ENCODE peak calls at places on chromosomes 2 and 18, in seven cellular contexts. E is HepG2, P is GM12878, Z is HCT116, W is SK-N-SH, C is K562, S is H1. X is an unnamed sample.
A peak's percentile ranks its signal among the peaks of the same experiment; 100 is the strongest.

GRCh38 chr2:97871096-97871780 is 124.5 kb downstream of the TMEM131 start:
- DNase-seq in Z (peak; percentile 60), W (no peak), P (no peak), E (peak; percentile 25), C (no peak), S (no peak), X (no peak)

GRCh38 chr2:20052872-20053281 is 1.4 kb upstream of the LAPTM4A start:
- DNase-seq in C (peak; percentile 82), W (peak; percentile 63), P (no peak), E (no peak), Z (peak; percentile 57), S (no peak), X (no peak)

GRCh38 chr2:74006424-74006823 is 21.7 kb downstream of the TET3 start:
- DNase-seq in E (no peak), P (no peak), W (no peak), Z (no peak), C (no peak), S (no peak), X (no peak)

GRCh38 chr2:55721601-55722215 is 28.1 kb upstream of the PNPT1 start:
- DNase-seq in E (no peak), C (no peak), W (no peak), S (no peak), Z (no peak), P (no peak), X (peak; percentile 25)

GRCh38 chr2:233973786-233974185 is 56.6 kb downstream of the TRPM8 start:
- DNase-seq in E (no peak), C (no peak), S (no peak), P (no peak), Z (no peak), W (no peak), X (no peak)

GRCh38 chr2:85536479-85536878 is 2.5 kb upstream of the MAT2A start:
- DNase-seq in C (no peak), P (no peak), E (no peak), W (peak; percentile 55), S (no peak), Z (no peak), X (no peak)

GRCh38 chr2:148122788-148123187 is 101.9 kb downstream of the MBD5 start:
- DNase-seq in W (no peak), P (no peak), Z (no peak), E (no peak), S (no peak), C (no peak), X (no peak)

GRCh38 chr2:3589086-3589485 is 5.8 kb upstream of the COLEC11 start:
- DNase-seq in P (no peak), C (no peak), Z (no peak), E (no peak), S (no peak), W (no peak), X (no peak)

GRCh38 chr2:8421658-8422499 is 260.0 kb upstream of the ID2 start:
- DNase-seq in S (no peak), W (no peak), C (no peak), E (no peak), Z (no peak), P (peak; percentile 71), X (no peak)

GRCh38 chr18:3246636-3247242 is 862 bp upstream of the MYL12A start:
- DNase-seq in Z (no peak), S (no peak), W (no peak), E (no peak), C (peak; percentile 79), P (no peak), X (no peak)

GRCh38 chr2:178242552-178242883 is 48.2 kb downstream of the OSBPL6 start:
- DNase-seq in P (no peak), Z (no peak), W (no peak), E (no peak), C (no peak), S (no peak), X (no peak)

GRCh38 chr18:12271376-12272235 is 17.4 kb downstream of the CIDEA start:
- DNase-seq in E (peak; percentile 68), C (peak; percentile 87), W (peak; percentile 90), S (peak; percentile 89), Z (peak; percentile 49), P (peak; percentile 13), X (peak; percentile 74)

GRCh38 chr2:45849491-45850283 is 198.2 kb downstream of the PRKCE start:
- DNase-seq in E (no peak), S (no peak), W (no peak), Z (no peak), C (no peak), P (no peak), X (no peak)

GRCh38 chr2:6917761-6918421 is 679 bp downstream of the RNF144A start:
- DNase-seq in P (no peak), W (no peak), C (no peak), Z (no peak), S (peak; percentile 73), E (no peak), X (no peak)

GRCh38 chr2:230878599-230878965 is 13.8 kb downstream of the ITM2C start:
- DNase-seq in C (no peak), E (no peak), S (no peak), W (no peak), Z (no peak), P (no peak), X (no peak)

GRCh38 chr2:193584522-193584938 is 1389.8 kb upstream of the TMEFF2 start:
- DNase-seq in W (peak; percentile 27), P (no peak), Z (peak; percentile 15), S (peak; percentile 51), C (no peak), E (peak; percentile 71), X (peak; percentile 44)

GRCh38 chr2:54575379-54575888 is 119.3 kb downstream of the SPTBN1 start:
- DNase-seq in E (no peak), C (no peak), S (no peak), P (no peak), Z (no peak), W (no peak), X (no peak)

GRCh38 chr2:16851131-16851530 is 185.5 kb upstream of the CYRIA start:
- DNase-seq in C (no peak), P (no peak), Z (no peak), S (no peak), E (no peak), W (no peak), X (no peak)

GRCh38 chr18:13246591-13246990 is 28.0 kb downstream of the LDLRAD4 start:
- DNase-seq in Z (no peak), C (no peak), S (no peak), W (no peak), E (no peak), P (no peak), X (no peak)

GRCh38 chr2:288743-289361 is 961 bp upstream of the ALKAL2 start:
- DNase-seq in P (no peak), E (no peak), C (no peak), S (no peak), Z (no peak), W (peak; percentile 61), X (no peak)

GRCh38 chr2:215870088-215870490 is 143.3 kb downstream of the MREG start:
- DNase-seq in Z (peak; percentile 26), W (no peak), E (no peak), S (no peak), P (no peak), C (no peak), X (no peak)

GRCh38 chr18:50695431-50696176 is 124.2 kb downstream of the MRO start:
- DNase-seq in C (no peak), Z (no peak), P (no peak), S (no peak), E (no peak), W (no peak), X (no peak)
- TF ChIP-seq JUND in C (no peak), Z (no peak), P (no peak), S (no peak), E (no peak), W (no peak), X (no peak)

GRCh38 chr2:24515335-24515734 is 24.3 kb downstream of the NCOA1 start:
- DNase-seq in E (no peak), Z (no peak), C (no peak), W (no peak), S (no peak), P (no peak), X (no peak)
- TF ChIP-seq JUND in E (no peak), Z (peak; percentile 27), C (no peak), W (peak; percentile 35), S (no peak), P (no peak), X (no peak)

GRCh38 chr2:70964596-70965386 is 13.6 kb upstream of the ANKRD53 start:
- DNase-seq in C (peak; percentile 71), S (peak; percentile 92), P (no peak), W (peak; percentile 84), E (peak; percentile 22), Z (peak; percentile 36), X (no peak)
- TF ChIP-seq JUND in C (no peak), S (peak; percentile 49), P (no peak), W (no peak), E (no peak), Z (no peak), X (no peak)

DNA sequence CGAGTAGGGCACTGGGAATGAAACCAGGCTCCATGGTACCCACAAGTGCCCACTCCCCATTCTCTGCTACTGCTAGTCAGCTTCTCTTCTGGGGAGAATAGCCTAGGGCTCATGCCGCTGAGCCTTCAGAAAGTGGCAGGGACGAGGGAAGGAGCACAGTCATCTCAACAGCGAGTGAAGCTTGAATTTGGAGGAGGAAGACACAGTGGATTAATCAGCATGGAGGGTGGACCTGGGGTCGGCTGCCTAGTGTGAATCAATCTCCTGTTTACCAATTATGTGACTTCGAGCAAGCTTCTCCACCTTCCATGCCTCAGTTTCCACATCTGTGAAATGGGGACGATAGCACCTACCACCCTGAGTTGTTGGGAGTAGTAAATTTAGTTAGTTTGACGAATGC is 157.0 kb downstream of the SEPTIN10 start:
- DNase-seq in W (no peak), P (no peak), C (no peak), S (no peak), Z (no peak), E (no peak), X (no peak)
- TF ChIP-seq JUND in W (no peak), P (no peak), C (no peak), S (no peak), Z (no peak), E (no peak), X (no peak)

GRCh38 chr2:220273082-220273481 is 645.7 kb downstream of the SLC4A3 start:
- DNase-seq in E (no peak), P (no peak), Z (no peak), C (no peak), W (no peak), S (no peak), X (no peak)

GRCh38 chr2:220275454-220275853 is 648.0 kb downstream of the SLC4A3 start:
- DNase-seq in E (no peak), S (no peak), P (no peak), W (no peak), C (no peak), Z (no peak), X (no peak)

GRCh38 chr2:220269421-220269820 is 642.0 kb downstream of the SLC4A3 start:
- DNase-seq in Z (no peak), S (no peak), W (no peak), E (no peak), C (no peak), P (no peak), X (no peak)

GRCh38 chr2:220272656-220273055 is 645.2 kb downstream of the SLC4A3 start:
- DNase-seq in E (no peak), S (no peak), C (no peak), Z (no peak), W (no peak), P (no peak), X (no peak)

GRCh38 chr2:220270506-220271070 is 643.2 kb downstream of the SLC4A3 start:
- DNase-seq in E (no peak), W (no peak), S (no peak), Z (no peak), C (no peak), P (no peak), X (no peak)
- TF ChIP-seq JUND in E (no peak), W (no peak), S (no peak), Z (no peak), C (no peak), P (no peak), X (no peak)

GRCh38 chr2:43605079-43605655 is 9.3 kb upstream of the THADA start:
- DNase-seq in W (peak; percentile 55), C (peak; percentile 23), Z (peak; percentile 51), S (no peak), E (peak; percentile 61), P (no peak), X (peak; percentile 20)
- TF ChIP-seq JUND in W (no peak), C (no peak), Z (no peak), S (no peak), E (no peak), P (no peak), X (no peak)